ENCODE peak calls at places on chromosome 1, in ten cellular contexts. W is cardiac muscle cell, Q is transverse colon, I is tibial nerve, P is DND-41, L is AG04450, Z is Panc1, N is iPS DF 6.9, E is breast epithelium, V is SK-N-SH. Y is an unnamed sample.

GRCh38 chr1:66725885-66726665 is 26.2 kb upstream of the DYNLT5 start:
- DNase-seq in W (peak; percentile 85), P (peak; percentile 60), V (peak; percentile 45), E (no peak), I (peak; percentile 80), Q (peak; percentile 21), L (peak; percentile 41), Z (peak; percentile 70), N (peak; percentile 70), Y (peak; percentile 6)

GRCh38 chr1:223363057-223363855 is 720 bp downstream of the SUSD4 start:
- DNase-seq in W (peak; percentile 63), N (no peak), P (peak; percentile 65), I (no peak), L (no peak), E (no peak), Z (no peak), Q (peak; percentile 16), V (peak; percentile 72), Y (peak; percentile 13)

GRCh38 chr1:44698138-44698537 is 23.6 kb downstream of the ARMH1 start:
- DNase-seq in L (no peak), Z (no peak), V (no peak), P (no peak), W (no peak), I (no peak), Q (no peak), E (no peak), N (no peak), Y (no peak)

GRCh38 chr1:61247881-61248752 is 165.8 kb downstream of the NFIA start:
- DNase-seq in Q (no peak), E (no peak), W (peak; percentile 49), Z (no peak), V (no peak), L (no peak), I (no peak), P (no peak), N (no peak), Y (no peak)

GRCh38 chr1:222104661-222105392 is 362.9 kb upstream of the DUSP10 start:
- DNase-seq in E (no peak), Z (no peak), I (no peak), L (no peak), Q (no peak), W (no peak), N (no peak), P (no peak), V (no peak), Y (no peak)

GRCh38 chr1:52632732-52633290 is at the start of gene SHISAL2A:
- DNase-seq in I (no peak), W (peak; percentile 39), P (no peak), Z (no peak), V (peak; percentile 87), N (peak; percentile 18), Q (peak; percentile 48), L (no peak), E (no peak), Y (peak; percentile 50)

GRCh38 chr1:63108226-63108625 is 214.1 kb upstream of the FOXD3 start:
- DNase-seq in N (no peak), P (no peak), Q (no peak), I (no peak), Z (no peak), V (no peak), L (no peak), E (no peak), W (peak; percentile 25), Y (no peak)

GRCh38 chr1:221887091-221887746 is 145.3 kb upstream of the DUSP10 start:
- DNase-seq in I (peak; percentile 29), L (peak; percentile 29), V (peak; percentile 12), W (peak; percentile 68), Q (peak; percentile 18), E (peak; percentile 80), Z (peak; percentile 78), N (no peak), P (no peak), Y (no peak)

GRCh38 chr1:107640207-107640606 is 324.8 kb downstream of the VAV3 start:
- DNase-seq in W (no peak), E (no peak), V (no peak), Q (no peak), Z (no peak), L (no peak), N (no peak), I (no peak), P (no peak), Y (no peak)

GRCh38 chr1:188355082-188355481 is 1526.3 kb downstream of the PLA2G4A start:
- DNase-seq in P (no peak), Z (no peak), I (no peak), N (no peak), Q (no peak), W (no peak), L (no peak), E (no peak), V (no peak), Y (no peak)

GRCh38 chr1:24278726-24279125 is 40.4 kb upstream of the GRHL3 start:
- DNase-seq in V (no peak), I (no peak), P (no peak), Q (no peak), W (no peak), N (no peak), Z (no peak), L (no peak), E (no peak), Y (no peak)

GRCh38 chr1:47584249-47584648 is 146.4 kb downstream of the FOXD2 start:
- DNase-seq in V (no peak), L (no peak), N (no peak), I (no peak), Z (no peak), P (no peak), E (no peak), Q (no peak), W (no peak), Y (no peak)

GRCh38 chr1:107935396-107936064 is 29.4 kb downstream of the VAV3 start:
- DNase-seq in Z (no peak), P (no peak), L (no peak), I (no peak), N (peak; percentile 2), Q (no peak), E (no peak), V (no peak), W (no peak), Y (no peak)

GRCh38 chr1:55943721-55944435 is 635.5 kb downstream of the PLPP3 start:
- DNase-seq in Q (no peak), Z (no peak), W (no peak), L (no peak), E (no peak), V (no peak), N (no peak), I (no peak), P (no peak), Y (no peak)

GRCh38 chr1:93304716-93305138 is 41.0 kb upstream of the DR1 start:
- DNase-seq in I (peak; percentile 67), L (peak; percentile 48), Q (peak; percentile 49), N (peak; percentile 50), Z (peak; percentile 28), W (peak; percentile 82), E (no peak), V (peak; percentile 63), P (peak; percentile 59), Y (peak; percentile 30)

DNA sequence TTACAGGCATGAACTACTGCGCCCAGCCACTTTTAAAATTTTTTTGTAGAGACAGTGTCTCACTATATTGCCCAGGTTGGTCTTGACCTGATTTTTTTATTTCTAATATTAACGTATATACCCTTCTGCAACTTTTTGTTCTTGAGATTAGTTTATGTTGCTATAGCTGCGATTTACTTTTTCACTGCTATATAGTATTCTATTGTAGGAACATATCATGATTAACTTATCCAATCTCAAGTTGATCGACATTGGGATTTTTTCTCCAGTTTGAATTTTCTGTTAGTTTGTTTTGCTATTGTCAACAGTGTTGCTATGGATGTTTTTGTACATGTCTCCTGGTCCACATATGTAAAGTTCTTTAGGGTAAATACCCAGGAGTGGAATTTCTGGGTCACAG is 35.4 kb downstream of the WASF2 start:
- DNase-seq in P (no peak), W (no peak), N (no peak), E (no peak), Q (no peak), I (no peak), V (no peak), Z (no peak), L (no peak), Y (no peak)
- H3K27ac ChIP-seq in P (no peak overlapping the region), W (peak overlapping the region; percentile 82), N (no peak overlapping the region), E (peak overlapping the region; percentile 64), Q (peak overlapping the region; percentile 13), I (no peak overlapping the region), V (peak overlapping the region; percentile 62), Z (no peak overlapping the region), L (no peak overlapping the region), Y (peak overlapping the region; percentile 41)

GRCh38 chr1:168960114-168960513 is 146.4 kb upstream of the ATP1B1 start:
- DNase-seq in N (no peak), V (no peak), Q (no peak), W (no peak), E (no peak), Z (no peak), I (no peak), P (no peak), L (no peak), Y (no peak)
- H3K27ac ChIP-seq in N (no peak overlapping the region), V (no peak overlapping the region), Q (peak overlapping the region; percentile 15), W (no peak overlapping the region), E (peak overlapping the region; percentile 76), Z (no peak overlapping the region), I (no peak overlapping the region), P (no peak overlapping the region), L (no peak overlapping the region), Y (no peak overlapping the region)

DNA sequence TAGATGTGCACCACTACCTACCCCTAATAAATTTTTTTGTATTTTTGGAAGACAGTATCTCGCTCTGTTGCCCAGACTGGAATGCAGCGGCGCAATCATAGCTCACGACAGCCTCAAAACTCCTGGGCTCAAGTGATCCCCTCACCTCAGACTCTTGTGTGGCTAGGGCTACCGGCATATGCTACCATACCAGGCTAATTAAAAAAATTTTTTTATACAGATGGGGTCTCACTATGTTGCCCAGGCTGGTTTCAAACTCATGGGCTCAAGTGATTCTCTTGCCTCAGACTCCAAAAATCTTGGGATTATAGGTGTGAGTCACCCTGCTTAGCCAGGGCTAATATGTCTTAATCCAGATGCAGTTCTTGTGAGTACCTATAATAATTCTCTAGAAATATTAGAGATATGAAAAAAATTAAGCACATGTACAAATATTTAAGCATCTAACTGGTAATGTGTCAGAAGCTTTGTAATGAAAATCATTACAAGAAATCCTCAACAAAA is 9.5 kb downstream of the SORT1 start:
- DNase-seq in E (no peak), Q (no peak), L (no peak), P (no peak), N (no peak), Z (no peak), W (no peak), I (no peak), V (no peak), Y (no peak)
- H3K27ac ChIP-seq in E (no peak overlapping the region), Q (peak overlapping the region; percentile 85), L (no peak overlapping the region), P (no peak overlapping the region), N (no peak overlapping the region), Z (no peak overlapping the region), W (no peak overlapping the region), I (peak overlapping the region; percentile 90), V (no peak overlapping the region), Y (no peak overlapping the region)

DNA sequence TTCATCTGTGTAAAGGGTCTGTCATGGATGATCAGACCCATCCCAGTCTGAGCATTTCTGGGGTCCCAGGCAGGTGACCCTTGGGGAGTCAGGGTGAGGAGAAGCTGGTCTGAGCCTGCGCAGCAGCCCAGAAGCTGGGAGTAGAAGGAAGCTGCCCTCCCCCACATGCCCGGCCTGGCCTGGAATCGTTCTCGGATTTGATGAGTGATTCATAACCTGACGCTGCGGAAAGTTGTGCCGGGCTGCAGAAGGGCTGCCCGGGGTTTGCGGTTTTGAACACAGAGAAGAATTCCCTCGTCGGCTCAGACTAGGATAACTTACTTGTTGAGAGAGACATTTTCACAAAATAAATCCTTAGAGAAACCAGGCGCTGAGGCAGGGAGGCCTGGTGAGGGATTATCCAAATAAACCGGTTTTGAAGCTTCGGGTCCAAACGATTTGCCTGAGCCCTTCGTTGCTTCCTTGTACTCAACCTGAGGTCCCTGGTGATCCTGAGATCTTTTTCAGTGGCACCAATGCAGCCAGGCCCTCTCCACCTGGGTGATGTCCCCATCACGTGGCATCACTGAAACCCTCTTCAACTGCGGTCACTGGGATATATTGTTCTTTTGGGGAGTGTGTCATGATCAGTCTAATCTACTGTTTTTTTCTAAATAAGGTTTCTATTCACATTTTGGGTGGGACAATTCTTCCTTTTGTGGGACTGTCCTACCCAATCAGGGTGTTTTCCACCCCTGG is 29.2 kb downstream of the EPHB2 start:
- DNase-seq in L (peak; percentile 74), Q (peak; percentile 23), V (no peak), I (peak; percentile 58), P (no peak), E (no peak), N (no peak), Z (peak; percentile 80), W (peak; percentile 96), Y (no peak)
- H3K27ac ChIP-seq in L (peak overlapping the region; percentile 86), Q (no peak overlapping the region), V (peak overlapping the region; percentile 67), I (no peak overlapping the region), P (no peak overlapping the region), E (no peak overlapping the region), N (no peak overlapping the region), Z (peak overlapping the region; percentile 83), W (peak overlapping the region; percentile 31), Y (no peak overlapping the region)

Y was measured in CD4-positive, alpha-beta T cell.